ENCODE peak calls at places on chromosome 18, in seven cellular contexts. P is IMR-90, Q is H1, E is K562, H is GM12878, N is HepG2, A is SK-N-SH. C is an unnamed sample.

GRCh38 chr18:23523429-23524212 is 20.3 kb downstream of the RMC1 start:
- DNase-seq in P (peak), Q (no peak), E (no peak), H (peak), N (no peak), A (no peak), C (no peak)

GRCh38 chr18:24071029-24071428 is 56.5 kb downstream of the TTC39C start:
- DNase-seq in P (no peak), Q (no peak), E (no peak), H (no peak), N (peak), A (no peak), C (no peak)

GRCh38 chr18:78647018-78647417 is 332.6 kb upstream of the SALL3 start:
- DNase-seq in P (no peak), Q (no peak), E (no peak), H (no peak), N (no peak), A (no peak), C (no peak)

GRCh38 chr18:7565677-7566076 is 1.4 kb upstream of the PTPRM start:
- DNase-seq in P (no peak), Q (no peak), E (no peak), H (no peak), N (no peak), A (no peak), C (no peak)

GRCh38 chr18:36083729-36084128 is 16.4 kb upstream of the RPRD1A start:
- DNase-seq in P (no peak), Q (no peak), E (no peak), H (no peak), N (no peak), A (no peak), C (no peak)

GRCh38 chr18:9058426-9058825 is 44.1 kb upstream of the NDUFV2 start:
- DNase-seq in P (no peak), Q (no peak), E (no peak), H (no peak), N (no peak), A (peak), C (no peak)

GRCh38 chr18:22093731-22094374 is 75.5 kb upstream of the GATA6 start:
- DNase-seq in P (no peak), Q (no peak), E (peak), H (no peak), N (no peak), A (no peak), C (no peak)

GRCh38 chr18:28794459-28795245 is 617.7 kb upstream of the CDH2 start:
- DNase-seq in P (peak), Q (no peak), E (no peak), H (no peak), N (no peak), A (no peak), C (no peak)

GRCh38 chr18:67639872-67640271 is 123.4 kb upstream of the DSEL start:
- DNase-seq in P (no peak), Q (no peak), E (no peak), H (no peak), N (no peak), A (no peak), C (no peak)
- H3K27ac ChIP-seq in P (no peak), Q (no peak), E (no peak), H (no peak), N (no peak), A (no peak), C (no peak)

DNA sequence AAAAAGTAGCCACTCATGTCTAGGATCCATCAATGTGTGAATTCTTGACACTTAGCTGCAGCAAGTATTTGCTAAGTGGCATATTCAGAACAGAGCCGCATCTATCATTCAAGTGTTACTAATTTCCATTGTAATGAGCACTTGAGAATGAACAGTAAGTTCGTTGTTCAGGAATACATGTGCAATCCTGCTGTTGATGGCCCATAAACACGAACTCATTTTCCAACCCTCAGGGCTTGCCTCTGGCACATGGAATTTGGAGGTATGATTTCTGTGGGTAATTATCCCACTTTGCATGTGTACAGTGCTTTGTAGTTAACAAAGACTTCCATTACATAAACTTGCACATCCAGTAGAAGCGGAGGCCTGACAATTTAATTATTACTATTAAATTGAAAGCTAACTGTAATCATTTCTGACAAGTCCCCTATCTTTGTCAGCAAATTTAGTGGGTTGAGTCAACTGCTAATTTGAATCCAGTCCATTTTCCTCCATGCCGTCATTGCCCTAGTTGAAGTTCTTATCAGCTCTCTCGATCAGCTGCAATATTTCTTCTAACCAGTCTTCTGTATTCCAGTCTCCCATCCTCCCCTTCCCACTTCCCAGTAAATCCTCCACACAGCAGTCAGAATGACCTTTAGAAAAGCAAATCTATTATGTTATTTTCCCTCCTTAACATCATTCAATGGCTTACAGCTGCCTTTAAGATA is 116.0 kb upstream of the AQP4 start:
- DNase-seq in P (no peak), Q (no peak), E (no peak), H (no peak), N (no peak), A (no peak), C (no peak)
- TF ChIP-seq USF2 in P (no peak), Q (no peak), E (no peak), H (no peak), N (no peak), A (no peak), C (no peak)

DNA sequence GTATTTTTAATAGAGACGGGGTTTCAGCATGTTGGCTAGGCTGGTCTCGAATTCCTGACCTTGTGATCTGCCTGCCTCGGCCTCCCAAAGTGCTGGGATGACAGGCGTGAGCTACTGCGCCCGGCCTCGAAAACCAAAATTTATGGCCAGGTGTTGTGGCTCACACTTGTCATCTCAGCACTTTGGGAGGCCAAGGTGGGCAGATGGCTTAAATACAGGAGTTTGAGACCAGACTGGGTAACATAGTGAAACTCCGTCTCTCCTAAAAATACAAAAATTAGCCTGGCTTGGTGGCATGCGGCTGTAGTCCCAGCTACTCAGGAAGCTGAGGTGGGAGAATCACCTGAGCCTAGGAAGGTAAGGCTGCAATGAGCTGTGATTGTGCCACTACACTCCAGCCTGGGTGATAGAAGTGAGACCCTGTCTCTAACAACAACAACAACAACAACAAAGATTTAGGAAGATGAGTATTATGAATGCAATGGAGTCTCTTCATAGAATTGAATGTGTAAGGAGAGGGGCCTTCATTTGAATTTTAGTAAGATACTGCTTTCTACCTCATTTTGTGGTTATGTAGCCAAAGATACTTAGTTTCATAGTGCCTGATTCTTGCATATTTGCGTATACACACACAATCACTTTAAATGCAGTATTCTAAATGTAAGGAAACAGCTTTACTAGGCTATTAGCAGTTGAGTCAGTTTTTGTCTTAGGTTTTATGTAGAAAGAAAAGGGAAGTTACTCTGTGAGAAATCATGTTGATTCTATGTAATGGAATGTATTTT is 80.3 kb downstream of the HAUS1 start:
- DNase-seq in P (no peak), Q (no peak), E (no peak), H (no peak), N (no peak), A (no peak), C (no peak)
- H3K27ac ChIP-seq in P (no peak), Q (no peak), E (no peak), H (peak), N (no peak), A (no peak), C (no peak)

DNA sequence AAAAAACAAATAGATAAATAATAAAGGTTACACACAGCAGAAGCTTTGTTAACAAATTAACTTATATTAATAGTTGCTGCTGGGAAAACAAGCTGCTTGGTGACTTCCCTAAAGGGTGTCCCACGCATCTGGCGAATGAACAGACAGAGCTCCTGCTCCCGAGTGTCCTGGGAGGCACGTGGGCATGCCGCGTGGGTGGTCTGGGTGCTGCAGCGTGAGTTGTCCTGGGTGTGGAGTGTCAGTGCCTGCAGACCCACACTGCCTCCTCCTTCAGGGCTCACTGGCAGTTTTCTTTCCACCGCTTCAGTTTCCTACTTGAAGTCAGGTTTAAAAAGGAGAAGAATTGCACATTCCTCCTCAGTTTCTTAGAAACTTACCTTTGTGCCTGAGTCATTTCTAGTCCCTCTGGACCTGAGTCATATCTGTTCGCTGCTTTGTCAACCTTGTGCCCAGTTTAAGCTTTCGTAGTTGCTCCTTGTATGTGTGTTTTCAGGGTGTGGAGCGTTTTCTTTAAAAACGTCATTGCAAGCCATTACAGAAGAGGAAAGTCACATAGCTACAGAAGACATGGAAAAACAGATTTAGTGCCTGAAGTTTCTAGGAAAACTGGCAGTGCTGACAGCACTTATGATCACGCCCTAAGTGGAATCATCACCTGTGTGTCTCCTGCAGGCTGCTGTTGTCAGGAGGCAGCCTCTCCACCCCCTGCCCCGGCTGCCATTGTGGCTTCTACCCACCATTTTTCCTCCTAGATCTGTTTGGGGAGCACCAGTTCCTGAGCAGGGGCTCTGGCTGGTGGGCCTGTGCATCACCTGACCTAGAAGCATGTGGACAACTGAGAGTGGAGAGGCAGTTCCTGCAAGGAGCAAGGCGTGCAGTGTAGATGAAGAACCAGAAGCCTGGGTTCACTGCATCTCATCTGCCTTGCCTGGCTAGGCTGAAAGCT is 24.5 kb downstream of the IMPA2 start:
- DNase-seq in P (no peak), Q (no peak), E (no peak), H (no peak), N (no peak), A (no peak), C (peak)
- TF ChIP-seq USF2 in P (no peak), Q (no peak), E (no peak), H (no peak), N (no peak), A (no peak), C (no peak)